ENCODE peak calls at places on chromosome 20, in eight cellular contexts. P is lung, O is cardiac muscle cell, I is upper lobe of left lung, R is body of pancreas, V is heart left ventricle, Q is OCI-LY7, C is kidney. D is an unnamed sample. For H3K4me1 and H3K9me3, the result is how much of the 10 kb centered on the place peaks cover.

GRCh38 chr20:57788936-57789613 is 79.3 kb upstream of the PMEPA1 start:
- DNase-seq in P (no peak), C (no peak), I (no peak), O (no peak), V (no peak), R (no peak), Q (no peak), D (no peak)

GRCh38 chr20:21503345-21503744 is 10.5 kb downstream of the NKX2-2 start:
- DNase-seq in V (no peak), R (no peak), O (peak), P (no peak), C (no peak), I (no peak), Q (peak), D (no peak)

GRCh38 chr20:62818592-62819493 is 2.0 kb downstream of the COL9A3 start:
- DNase-seq in Q (no peak), V (peak), R (peak), P (no peak), O (peak), C (peak), I (peak), D (peak)

GRCh38 chr20:17498641-17499040 is 32.5 kb downstream of the BFSP1 start:
- DNase-seq in R (no peak), I (peak), P (no peak), C (no peak), Q (no peak), O (no peak), V (no peak), D (no peak)

GRCh38 chr20:24135786-24136185 is 147.2 kb upstream of the GGTLC1 start:
- DNase-seq in V (no peak), P (no peak), I (no peak), O (no peak), Q (no peak), C (no peak), R (no peak), D (no peak)

GRCh38 chr20:49445176-49445575 is 37.3 kb downstream of the KCNB1 start:
- DNase-seq in P (no peak), Q (no peak), R (no peak), O (peak), I (no peak), V (no peak), C (no peak), D (no peak)

GRCh38 chr20:38789503-38790209 is 15.8 kb upstream of the PPP1R16B start:
- DNase-seq in C (no peak), P (no peak), I (no peak), O (no peak), R (no peak), V (no peak), Q (no peak), D (no peak)

GRCh38 chr20:13286600-13286999 is 65.5 kb downstream of the ISM1 start:
- DNase-seq in V (no peak), I (no peak), R (peak), O (no peak), Q (no peak), P (peak), C (no peak), D (no peak)

GRCh38 chr20:6164421-6165341 is 41.9 kb upstream of the FERMT1 start:
- DNase-seq in R (peak), V (peak), Q (no peak), I (peak), C (no peak), O (peak), P (no peak), D (peak)

GRCh38 chr20:62880147-62880934 is 18.7 kb upstream of the TCFL5 start:
- DNase-seq in P (no peak), Q (no peak), R (no peak), C (no peak), I (peak), V (no peak), O (no peak), D (no peak)

GRCh38 chr20:13331536-13331935 is 110.5 kb downstream of the ISM1 start:
- DNase-seq in P (no peak), I (no peak), V (no peak), R (no peak), O (peak), C (no peak), Q (no peak), D (no peak)

GRCh38 chr20:62925420-62926228 is 681 bp downstream of the DIDO1 start:
- DNase-seq in C (peak), Q (peak), V (no peak), P (no peak), R (peak), O (peak), I (peak), D (no peak)

GRCh38 chr20:47713941-47714450 is 71.3 kb downstream of the SULF2 start:
- DNase-seq in V (no peak), O (no peak), C (peak), P (no peak), R (no peak), I (no peak), Q (no peak), D (no peak)

GRCh38 chr20:62358171-62358719 is 8.9 kb downstream of the LAMA5 start:
- DNase-seq in O (no peak), C (peak), V (peak), R (peak), I (peak), P (no peak), Q (peak), D (no peak)

GRCh38 chr20:37223053-37223452 is 38.6 kb downstream of the GHRH start:
- DNase-seq in C (no peak), R (no peak), P (peak), V (no peak), O (peak), I (no peak), Q (peak), D (no peak)

GRCh38 chr20:22453244-22454080 is 130.9 kb downstream of the FOXA2 start:
- DNase-seq in C (no peak), I (peak), V (no peak), P (no peak), Q (no peak), O (peak), R (peak), D (no peak)

GRCh38 chr20:17710379-17711305 is 10.9 kb downstream of the BANF2 start:
- DNase-seq in R (peak), Q (no peak), I (no peak), O (peak), V (no peak), P (no peak), C (no peak), D (no peak)

GRCh38 chr20:19975436-19975799 is 41.7 kb upstream of the NAA20 start:
- DNase-seq in I (no peak), P (no peak), Q (no peak), V (no peak), O (peak), R (peak), C (peak), D (no peak)

GRCh38 chr20:63496404-63497120 is 2.3 kb downstream of the EEF1A2 start:
- DNase-seq in C (peak), O (peak), V (no peak), Q (no peak), R (peak), I (peak), P (no peak), D (no peak)

GRCh38 chr20:52280407-52280806 is 88.8 kb upstream of the ZFP64 start:
- DNase-seq in P (no peak), O (no peak), Q (no peak), I (no peak), R (no peak), C (no peak), V (no peak), D (no peak)

GRCh38 chr20:53210931-53211330 is 238.8 kb downstream of the TSHZ2 start:
- DNase-seq in Q (no peak), R (no peak), V (no peak), I (no peak), C (no peak), O (no peak), P (no peak), D (no peak)

GRCh38 chr20:35463455-35464300 is 8.3 kb downstream of the CEP250 start:
- DNase-seq in V (peak), C (no peak), P (peak), R (peak), O (peak), Q (peak), I (no peak), D (no peak)

GRCh38 chr20:52049001-52049731 is 142.4 kb downstream of the ZFP64 start:
- DNase-seq in R (no peak), Q (no peak), C (no peak), O (peak), P (peak), V (no peak), I (no peak), D (no peak)

GRCh38 chr20:46232575-46232974 is 75.7 kb downstream of the CDH22 start:
- DNase-seq in I (no peak), P (no peak), Q (no peak), R (no peak), O (no peak), V (no peak), C (no peak), D (no peak)

GRCh38 chr20:46168438-46168837 is 50.3 kb downstream of the CD40 start:
- DNase-seq in V (no peak), Q (no peak), C (no peak), R (no peak), O (no peak), I (no peak), P (no peak), D (no peak)

GRCh38 chr20:48818481-48818987 is 9.3 kb downstream of the PREX1 start:
- DNase-seq in I (no peak), Q (peak), O (no peak), R (no peak), C (no peak), V (no peak), P (no peak), D (no peak)

GRCh38 chr20:23100754-23101107 is 14.6 kb upstream of the CD93 start:
- DNase-seq in P (no peak), R (no peak), I (no peak), C (peak), O (no peak), Q (no peak), V (no peak), D (no peak)

GRCh38 chr20:49420811-49421295 is 61.6 kb downstream of the KCNB1 start:
- DNase-seq in O (peak), I (no peak), V (no peak), Q (no peak), C (no peak), R (no peak), P (no peak), D (no peak)

GRCh38 chr20:50038169-50038568 is 55.4 kb downstream of the SNAI1 start:
- DNase-seq in R (no peak), C (no peak), O (no peak), V (no peak), P (no peak), I (no peak), Q (no peak), D (no peak)

GRCh38 chr20:25275813-25276532 is 28.1 kb downstream of the PYGB start:
- DNase-seq in C (peak), V (peak), Q (no peak), P (no peak), R (peak), I (peak), O (no peak), D (peak)

GRCh38 chr20:53409177-53409576 is 184.5 kb downstream of the ZNF217 start:
- DNase-seq in C (no peak), R (no peak), O (no peak), I (no peak), Q (no peak), P (no peak), V (no peak), D (no peak)

GRCh38 chr20:26169506-26169905 is 472.9 kb upstream of the ZNF337 start:
- DNase-seq in I (no peak), V (no peak), O (peak), P (no peak), Q (no peak), C (no peak), R (no peak), D (no peak)

GRCh38 chr20:6034134-6034969 is 19.5 kb downstream of the LRRN4 start:
- DNase-seq in P (no peak), Q (no peak), O (peak), V (peak), I (no peak), R (no peak), C (no peak), D (no peak)

GRCh38 chr20:32439132-32439829 is 81.2 kb downstream of the ASXL1 start:
- DNase-seq in R (no peak), Q (no peak), I (no peak), C (no peak), P (no peak), O (peak), V (no peak), D (no peak)
- TF ChIP-seq CTCF in R (no peak), Q (no peak), I (no peak), C (no peak), P (no peak), O (no peak), V (no peak), D (no peak)

DNA sequence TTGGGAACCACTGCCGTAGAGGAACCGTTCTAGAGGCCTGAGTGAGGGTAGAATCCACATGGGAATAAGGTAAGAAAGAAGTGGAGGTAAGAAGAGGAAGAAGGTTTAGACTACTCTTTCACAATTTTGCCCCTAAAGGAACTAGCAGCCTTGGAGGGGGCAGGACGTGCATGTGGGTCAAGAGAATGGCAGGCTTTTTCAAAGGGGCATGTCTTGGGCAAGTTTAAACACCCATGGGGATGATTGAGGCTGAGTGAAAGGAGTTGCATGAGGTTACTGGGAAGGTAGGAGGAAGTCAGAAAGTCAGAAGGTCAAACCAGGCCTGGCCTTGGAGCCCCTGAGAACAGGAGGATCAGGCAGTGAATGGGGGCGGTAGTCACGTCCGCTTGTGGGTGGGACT is 10.2 kb downstream of the ADA start:
- DNase-seq in O (no peak), R (no peak), Q (no peak), C (no peak), I (no peak), P (no peak), V (no peak), D (no peak)
- H3K4me1 ChIP-seq in O (under half), R (under half), Q (half or more), C (under half), I (under half), P (under half), V (half or more), D (under half)

GRCh38 chr20:56001890-56002289 is 3.4 kb downstream of the CBLN4 start:
- DNase-seq in P (no peak), Q (no peak), C (no peak), O (no peak), I (no peak), V (no peak), R (no peak), D (no peak)

GRCh38 chr20:56003966-56004365 is 1.4 kb downstream of the CBLN4 start:
- DNase-seq in Q (no peak), P (no peak), C (no peak), V (no peak), R (peak), I (peak), O (no peak), D (no peak)

GRCh38 chr20:56004611-56005388 is 519 bp downstream of the CBLN4 start:
- DNase-seq in C (no peak), R (no peak), V (no peak), P (no peak), Q (no peak), O (no peak), I (peak), D (no peak)

GRCh38 chr20:56003111-56003800 is 2.1 kb downstream of the CBLN4 start:
- DNase-seq in I (peak), V (no peak), C (no peak), O (no peak), Q (no peak), P (no peak), R (no peak), D (no peak)

DNA sequence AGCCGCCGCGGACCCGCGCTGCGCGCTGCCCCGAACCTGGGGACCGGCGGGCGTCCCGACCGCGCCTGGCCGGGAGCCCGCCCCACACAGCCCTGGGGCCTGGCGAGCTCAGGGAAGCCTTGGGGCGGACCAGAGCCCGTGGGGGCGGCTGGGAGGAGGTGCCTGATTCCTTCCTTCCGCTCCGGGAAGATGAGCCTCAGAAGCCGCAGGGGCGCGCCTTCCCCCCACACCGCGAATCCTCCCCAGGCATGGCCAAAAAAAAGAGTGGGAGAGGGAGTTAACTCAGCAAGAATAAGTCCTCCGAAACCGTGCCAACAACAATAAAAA is at the start of gene CBLN4:
- DNase-seq in V (no peak), O (no peak), R (no peak), Q (no peak), C (no peak), I (peak), P (no peak), D (no peak)
- H3K9me3 ChIP-seq in V (under half), O (under half), R (under half), Q (under half), C (under half), I (under half), P (under half), D (under half)

DNA sequence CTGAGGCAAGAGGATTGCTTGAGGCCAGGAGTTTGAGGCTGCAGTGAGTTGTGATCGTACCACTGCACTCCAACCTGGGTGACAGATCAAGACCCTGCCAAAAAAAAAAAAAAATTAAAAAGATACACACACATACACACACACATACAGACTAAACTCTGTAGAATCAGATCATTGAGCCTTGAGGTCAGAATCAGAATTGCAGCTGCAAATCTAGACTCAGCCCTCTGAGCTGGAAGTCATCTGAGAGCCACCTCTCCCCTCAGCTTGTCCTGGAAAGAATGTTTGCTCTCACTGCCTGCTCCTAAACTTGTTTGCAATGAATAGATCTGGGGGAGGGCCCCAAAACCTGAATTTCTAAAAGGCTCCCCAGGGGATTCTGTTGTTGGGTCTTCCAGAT is 41.4 kb upstream of the ANGPT4 start:
- DNase-seq in C (no peak), V (no peak), Q (no peak), I (no peak), O (no peak), P (no peak), R (no peak), D (no peak)
- TF ChIP-seq CTCF in C (no peak), V (no peak), Q (no peak), I (no peak), O (no peak), P (no peak), R (no peak), D (no peak)

DNA sequence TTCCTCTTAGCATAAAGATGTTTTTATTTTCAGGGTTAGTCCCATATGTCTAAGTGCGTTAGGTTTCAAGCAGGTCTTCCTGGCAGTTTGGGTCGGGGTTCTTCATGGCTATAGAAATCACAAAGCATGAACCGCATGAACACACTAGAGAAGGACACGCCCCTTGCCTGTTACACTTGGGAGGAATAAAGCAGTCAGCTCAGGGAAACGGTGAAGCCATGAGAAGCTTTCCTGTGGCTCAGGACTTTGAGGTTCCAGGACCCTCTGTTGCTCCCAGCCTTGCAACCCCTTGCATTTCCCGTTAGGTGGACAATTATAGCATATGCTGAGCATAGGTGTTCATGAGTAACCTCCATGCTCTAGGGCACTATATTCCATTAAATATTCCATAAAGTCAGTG is 96.7 kb downstream of the SYCP2 start:
- DNase-seq in Q (no peak), I (no peak), R (no peak), P (peak), O (no peak), C (no peak), V (no peak), D (no peak)
- H3K4me1 ChIP-seq in Q (under half), I (under half), R (under half), P (under half), O (under half), C (under half), V (under half), D (under half)

DNA sequence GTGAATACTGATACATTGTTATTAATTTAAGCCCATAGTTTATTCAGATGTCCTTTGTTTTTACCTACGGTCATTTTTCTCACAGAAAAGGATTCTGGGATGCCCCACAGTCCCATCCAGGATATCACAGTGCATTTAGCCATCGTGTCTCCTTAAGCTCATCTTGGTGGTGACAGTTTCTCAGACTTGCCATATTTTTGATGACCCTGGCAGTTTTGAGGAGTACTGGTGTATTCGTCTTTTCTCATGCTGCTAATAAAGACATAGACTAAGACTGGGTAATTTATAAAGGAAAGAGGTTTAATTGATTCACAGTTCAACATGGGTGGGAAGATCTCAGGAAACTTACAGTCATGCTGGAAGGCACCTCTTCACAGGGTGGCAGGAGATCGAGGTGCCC is 295.9 kb upstream of the CDH4 start:
- DNase-seq in O (no peak), P (no peak), Q (no peak), R (no peak), I (no peak), V (no peak), C (no peak), D (no peak)
- H3K9me3 ChIP-seq in O (under half), P (under half), Q (under half), R (under half), I (under half), V (under half), C (under half), D (under half)

D was measured in ascending aorta.